ENCODE peak calls at places on chromosomes 11 and 22, in four cellular contexts. S is suprapubic skin, C is fibroblast of villous mesenchyme, N is fibroblast of pulmonary artery. F is an unnamed sample.

GRCh38 chr11:113952588-113952987 is 22.3 kb upstream of the HTR3A start:
- DNase-seq in S (no peak), C (no peak), N (no peak), F (no peak)

GRCh38 chr11:120255519-120255866 is 15.6 kb downstream of the POU2F3 start:
- DNase-seq in S (no peak), C (no peak), N (no peak), F (no peak)

GRCh38 chr22:44163536-44163935 is 17.2 kb upstream of the PARVG start:
- DNase-seq in S (no peak), C (no peak), N (no peak), F (no peak)

GRCh38 chr11:86442420-86442819 is 67.7 kb downstream of the CCDC81 start:
- DNase-seq in S (no peak), C (peak; percentile 29), N (no peak), F (peak; percentile 10)

GRCh38 chr11:69120096-69120875 is 35.4 kb upstream of the SMIM38 start:
- DNase-seq in S (no peak), C (no peak), N (no peak), F (no peak)

GRCh38 chr22:49004484-49005399 is 822.9 kb downstream of the BRD1 start:
- DNase-seq in S (no peak), C (no peak), N (no peak), F (no peak)

GRCh38 chr11:125494601-125494986 is 1.5 kb downstream of the FEZ1 start:
- DNase-seq in S (no peak), C (no peak), N (no peak), F (no peak)

GRCh38 chr22:39731881-39732555 is 161.5 kb downstream of the CACNA1I start:
- DNase-seq in S (no peak), C (no peak), N (no peak), F (no peak)

GRCh38 chr11:87286338-87286737 is 248.6 kb downstream of the TMEM135 start:
- DNase-seq in S (no peak), C (no peak), N (no peak), F (no peak)

GRCh38 chr11:9315078-9315688 is 790 bp upstream of the TMEM41B start:
- DNase-seq in S (no peak), C (no peak), N (no peak), F (no peak)

GRCh38 chr11:114524122-114524521 is 35.6 kb downstream of the NXPE1 start:
- DNase-seq in S (no peak), C (no peak), N (no peak), F (no peak)

GRCh38 chr11:7559404-7560283 is 45.8 kb downstream of the PPFIBP2 start:
- DNase-seq in S (no peak), C (no peak), N (no peak), F (no peak)

GRCh38 chr22:42641801-42642413 is 1.5 kb upstream of the ATP5MGL start:
- DNase-seq in S (no peak), C (peak; percentile 79), N (no peak), F (no peak)

GRCh38 chr22:38761202-38762162 is 5.7 kb upstream of the SUN2 start:
- DNase-seq in S (no peak), C (no peak), N (no peak), F (no peak)

GRCh38 chr11:3138178-3139085 is 26.7 kb downstream of the OSBPL5 start:
- DNase-seq in S (peak; percentile 59), C (no peak), N (no peak), F (no peak)

GRCh38 chr22:36320553-36320952 is 67.2 kb downstream of the MYH9 start:
- DNase-seq in S (no peak), C (no peak), N (no peak), F (no peak)

GRCh38 chr11:46414899-46415298 is 23.3 kb upstream of the CHRM4 start:
- DNase-seq in S (no peak), C (no peak), N (no peak), F (no peak)

GRCh38 chr11:44944853-44945235 is 5.8 kb downstream of the TP53I11 start:
- DNase-seq in S (no peak), C (no peak), N (no peak), F (no peak)

GRCh38 chr11:45920531-45921477 is 1.7 kb upstream of the LARGE2 start:
- DNase-seq in S (no peak), C (no peak), N (no peak), F (no peak)

GRCh38 chr11:114653148-114653547 is 25.2 kb upstream of the NXPE2 start:
- DNase-seq in S (no peak), C (no peak), N (no peak), F (no peak)

GRCh38 chr22:17119481-17120202 is 1.5 kb downstream of the TMEM121B start:
- DNase-seq in S (no peak), C (peak; percentile 6), N (no peak), F (peak; percentile 24)

GRCh38 chr11:126339866-126340434 is 15.5 kb upstream of the ST3GAL4 start:
- DNase-seq in S (no peak), C (peak; percentile 86), N (peak; percentile 73), F (peak; percentile 32)

GRCh38 chr22:49567894-49568750 is 259.6 kb downstream of the BRD1 start:
- DNase-seq in S (no peak), C (no peak), N (no peak), F (no peak)

GRCh38 chr11:17010851-17011420 is 3.3 kb downstream of the PLEKHA7 start:
- DNase-seq in S (no peak), C (no peak), N (no peak), F (no peak)

GRCh38 chr11:62614275-62614674 is 1.2 kb downstream of the ROM1 start:
- DNase-seq in S (no peak), C (no peak), N (no peak), F (peak; percentile 63)

GRCh38 chr11:119339581-119340334 is 925 bp downstream of the C1QTNF5 start:
- DNase-seq in S (no peak), C (peak; percentile 60), N (peak; percentile 64), F (peak; percentile 82)

GRCh38 chr11:104380358-104380757 is 216.4 kb upstream of the PDGFD start:
- DNase-seq in S (no peak), C (no peak), N (peak; percentile 39), F (no peak)

GRCh38 chr11:26028294-26028954 is 303.5 kb upstream of the ANO3 start:
- DNase-seq in S (no peak), C (peak; percentile 74), N (peak; percentile 45), F (peak; percentile 57)

GRCh38 chr11:75365711-75366181 is 14.3 kb upstream of the ARRB1 start:
- DNase-seq in S (no peak), C (peak; percentile 65), N (peak; percentile 76), F (peak; percentile 78)

GRCh38 chr11:65382036-65382803 is at the start of gene SLC25A45:
- DNase-seq in S (peak; percentile 96), C (peak; percentile 100), N (peak; percentile 99), F (peak; percentile 99)

GRCh38 chr11:65384301-65384889 is 1.9 kb upstream of the SLC25A45 start:
- DNase-seq in S (no peak), C (peak; percentile 58), N (peak; percentile 66), F (peak; percentile 57)

GRCh38 chr11:65383778-65384177 is 1.3 kb upstream of the SLC25A45 start:
- DNase-seq in S (no peak), C (no peak), N (no peak), F (peak; percentile 21)

GRCh38 chr11:65381721-65382035 is 768 bp downstream of the SLC25A45 start:
- DNase-seq in S (no peak), C (no peak), N (no peak), F (peak; percentile 72)

GRCh38 chr11:65382804-65383368 is 440 bp upstream of the SLC25A45 start:
- DNase-seq in S (no peak), C (no peak), N (no peak), F (no peak)
- H3K4me3 ChIP-seq in S (peak overlapping the region; percentile 43), C (peak overlapping the region; percentile 48), N (peak overlapping the region; percentile 32), F (peak overlapping the region; percentile 67)

GRCh38 chr11:121429556-121429955 is 22.6 kb upstream of the SORL1 start:
- DNase-seq in S (no peak), C (no peak), N (no peak), F (no peak)
- H3K4me3 ChIP-seq in S (no peak overlapping the region), C (no peak overlapping the region), N (no peak overlapping the region), F (no peak overlapping the region)

GRCh38 chr11:58927393-58928081 is 11.8 kb upstream of the GLYATL1 start:
- DNase-seq in S (no peak), C (no peak), N (peak; percentile 31), F (peak; percentile 19)
- H3K4me3 ChIP-seq in S (peak overlapping the region; percentile 20), C (no peak overlapping the region), N (no peak overlapping the region), F (no peak overlapping the region)

GRCh38 chr11:1220941-1221721 is 1.7 kb upstream of the MUC5B start:
- DNase-seq in S (peak; percentile 36), C (no peak), N (no peak), F (no peak)

GRCh38 chr11:1218256-1218787 is 4.5 kb upstream of the MUC5B start:
- DNase-seq in S (peak; percentile 24), C (no peak), N (no peak), F (no peak)

GRCh38 chr11:1218788-1219445 is 3.9 kb upstream of the MUC5B start:
- DNase-seq in S (peak; percentile 59), C (no peak), N (no peak), F (no peak)

GRCh38 chr11:1219836-1220810 is 2.7 kb upstream of the MUC5B start:
- DNase-seq in S (peak; percentile 63), C (no peak), N (peak; percentile 16), F (no peak)

DNA sequence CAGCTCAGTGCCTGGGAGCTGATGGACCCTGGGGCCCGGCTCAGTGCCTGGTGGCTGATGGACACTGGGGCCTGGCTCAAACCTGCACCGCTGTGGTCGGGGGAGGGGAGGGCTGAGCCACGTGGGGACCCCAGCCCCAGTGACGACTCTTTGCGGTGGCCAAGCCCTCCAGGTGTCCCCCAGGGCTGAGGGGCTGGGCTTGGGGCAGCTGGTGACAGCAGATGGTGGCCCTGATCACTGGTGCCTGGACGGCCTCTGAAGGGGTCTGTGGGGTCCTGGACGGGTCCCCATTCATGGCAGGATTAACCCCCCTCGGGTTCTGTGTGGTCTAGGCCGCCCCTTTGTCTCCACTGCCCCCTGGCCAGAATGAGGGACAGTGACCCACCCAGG is 3.4 kb upstream of the MUC5B start:
- DNase-seq in S (peak; percentile 60), C (no peak), N (no peak), F (no peak)
- H3K4me3 ChIP-seq in S (no peak overlapping the region), C (no peak overlapping the region), N (no peak overlapping the region), F (no peak overlapping the region)

GRCh38 chr11:48003926-48004325 is 23.6 kb downstream of the PTPRJ start:
- DNase-seq in S (no peak), C (no peak), N (no peak), F (no peak)

GRCh38 chr11:48004456-48004855 is 24.1 kb downstream of the PTPRJ start:
- DNase-seq in S (no peak), C (no peak), N (no peak), F (peak; percentile 38)

GRCh38 chr11:48005878-48006277 is 25.5 kb downstream of the PTPRJ start:
- DNase-seq in S (no peak), C (no peak), N (no peak), F (peak; percentile 21)

GRCh38 chr11:48006301-48006992 is 26.1 kb downstream of the PTPRJ start:
- DNase-seq in S (no peak), C (no peak), N (peak; percentile 76), F (peak; percentile 90)

GRCh38 chr11:48005133-48005532 is 24.8 kb downstream of the PTPRJ start:
- DNase-seq in S (no peak), C (peak; percentile 65), N (peak; percentile 57), F (peak; percentile 70)
- H3K4me3 ChIP-seq in S (no peak overlapping the region), C (no peak overlapping the region), N (no peak overlapping the region), F (no peak overlapping the region)

F was measured in GM23248.